ENCODE peak calls at places on chromosomes 7 and 10, in nine cellular contexts. A, F, P, K, M, V, H, C and S are unnamed samples. For H3K4me1, the result is how much of the 10 kb centered on the place peaks cover.

GRCh38 chr7:157276091-157276561 is 60.7 kb upstream of the DNAJB6 start:
- DNase-seq in M (no peak), K (no peak), A (peak), H (peak), P (no peak), V (no peak), C (peak), F (no peak), S (no peak)

GRCh38 chr7:101125989-101126650 is 784 bp upstream of the SERPINE1 start:
- DNase-seq in P (no peak), H (peak), K (peak), M (peak), F (peak), V (peak), C (peak), A (peak), S (no peak)

GRCh38 chr7:31145339-31145738 is 93.2 kb downstream of the ADCYAP1R1 start:
- DNase-seq in F (no peak), A (no peak), K (no peak), H (no peak), V (no peak), P (no peak), C (no peak), M (no peak), S (no peak)

GRCh38 chr7:129351320-129351719 is 82.9 kb upstream of the STRIP2 start:
- DNase-seq in P (no peak), A (no peak), C (no peak), F (peak), K (no peak), M (no peak), H (no peak), V (peak), S (no peak)

GRCh38 chr10:36446873-36447272 is 678.5 kb upstream of the ANKRD30A start:
- DNase-seq in A (no peak), C (no peak), F (peak), H (no peak), V (peak), P (no peak), M (no peak), K (peak), S (no peak)

GRCh38 chr10:95335933-95336699 is 45.3 kb upstream of the PDLIM1 start:
- DNase-seq in F (no peak), V (no peak), C (no peak), A (no peak), M (no peak), P (no peak), K (no peak), H (peak), S (no peak)

GRCh38 chr7:99469381-99470065 is 3.2 kb upstream of the ZNF789 start:
- DNase-seq in P (no peak), C (no peak), V (no peak), M (no peak), F (no peak), H (no peak), K (no peak), A (no peak), S (no peak)

GRCh38 chr10:71604324-71605018 is 115.1 kb downstream of the C10orf105 start:
- DNase-seq in F (peak), K (no peak), H (peak), C (no peak), P (no peak), V (peak), A (no peak), M (no peak), S (no peak)

GRCh38 chr7:7791523-7791922 is 73.1 kb upstream of the RPA3 start:
- DNase-seq in F (no peak), P (no peak), M (no peak), C (no peak), K (no peak), V (no peak), A (no peak), H (no peak), S (no peak)

GRCh38 chr7:106367018-106367420 is 82.2 kb upstream of the NAMPT start:
- DNase-seq in P (no peak), A (no peak), F (peak), H (no peak), K (no peak), M (no peak), C (no peak), V (no peak), S (no peak)

GRCh38 chr7:76000566-76000965 is 6.2 kb upstream of the TMEM120A start:
- DNase-seq in C (no peak), K (no peak), V (no peak), F (no peak), H (no peak), A (no peak), M (no peak), P (no peak), S (no peak)

GRCh38 chr7:157072361-157072760 is 61.9 kb upstream of the MNX1 start:
- DNase-seq in H (no peak), K (no peak), A (no peak), C (no peak), V (no peak), P (no peak), F (no peak), M (no peak), S (no peak)

GRCh38 chr7:157712666-157713235 is 375.9 kb downstream of the DNAJB6 start:
- DNase-seq in C (no peak), P (no peak), H (peak), M (peak), V (no peak), K (no peak), A (peak), F (no peak), S (no peak)

GRCh38 chr10:69506487-69506833 is 55.2 kb downstream of the TSPAN15 start:
- DNase-seq in M (no peak), P (no peak), C (no peak), A (no peak), V (no peak), F (no peak), H (no peak), K (no peak), S (no peak)

DNA sequence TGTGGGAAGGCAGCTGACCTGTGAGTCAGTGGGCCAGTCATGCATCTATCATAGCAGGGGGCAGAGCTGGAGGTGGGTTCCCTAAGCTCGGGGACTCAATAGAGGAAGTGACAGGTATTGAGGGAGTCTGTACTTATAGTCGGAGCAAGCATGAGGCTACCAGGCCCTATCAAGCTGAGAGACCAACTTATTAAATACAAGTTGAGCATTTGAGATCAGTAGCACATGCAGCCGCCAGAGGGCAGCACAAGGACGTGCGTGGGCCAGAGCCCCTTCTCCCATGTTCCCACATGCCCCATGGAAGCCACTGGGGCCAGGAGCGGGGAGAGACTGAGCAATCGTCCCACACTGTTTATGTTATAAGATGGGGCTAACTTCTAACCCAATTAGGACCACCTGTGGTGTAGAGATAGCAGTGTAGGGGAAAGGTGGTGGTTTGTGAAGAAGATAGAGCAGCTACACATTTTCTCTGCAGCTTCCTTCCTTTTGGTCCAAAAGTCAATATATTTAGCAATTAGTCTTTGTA is 13.0 kb upstream of the STK31 start:
- DNase-seq in V (peak), M (no peak), H (peak), C (peak), P (peak), A (peak), F (peak), K (peak), S (peak)
- H3K4me3 ChIP-seq in V (no peak), M (no peak), H (no peak), C (no peak), P (no peak), A (no peak), F (no peak), K (no peak), S (no peak)

DNA sequence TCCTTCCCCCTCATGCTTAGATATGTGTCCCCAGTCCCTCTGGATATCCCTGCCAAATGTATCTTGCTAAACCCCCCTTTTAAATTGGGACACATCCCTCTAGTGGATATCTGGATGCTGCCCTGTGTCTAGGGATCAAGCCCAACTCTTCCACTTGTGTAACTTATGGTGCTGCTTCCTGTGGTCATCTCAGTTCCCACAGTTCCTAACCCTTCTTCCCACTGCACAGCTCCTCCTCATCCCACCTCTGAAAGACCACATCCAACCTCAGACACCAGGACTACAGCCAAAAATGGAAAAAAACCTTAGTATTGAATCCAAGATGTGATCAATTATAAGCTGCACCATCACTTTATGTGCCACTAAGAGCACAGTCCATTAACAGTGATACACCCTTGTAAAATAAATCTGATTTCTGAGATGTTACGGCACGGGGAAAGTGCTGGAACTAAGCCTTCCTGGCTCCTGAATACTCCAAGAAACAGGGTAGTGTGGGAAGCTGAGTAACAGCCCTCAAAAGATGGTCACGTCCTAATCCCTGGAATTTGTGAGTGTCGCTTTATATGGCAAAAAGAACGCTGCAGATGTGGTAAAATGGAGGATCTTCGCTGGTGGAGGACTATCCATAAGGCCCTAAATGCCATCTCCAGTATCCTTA is 13.7 kb downstream of the ESYT2 start:
- DNase-seq in V (no peak), H (no peak), F (peak), K (no peak), A (no peak), P (no peak), C (no peak), M (no peak), S (no peak)
- H3K4me1 ChIP-seq in V (half or more), H (half or more), F (under half), K (half or more), A (under half), P (half or more), C (half or more), M (half or more), S (half or more)

GRCh38 chr10:46557319-46558140 is 1.1 kb upstream of the GPRIN2 start:
- DNase-seq in K (peak), H (peak), C (peak), A (peak), V (no peak), M (peak), F (no peak), P (no peak), S (peak)
- H3K4me3 ChIP-seq in K (no peak), H (no peak), C (no peak), A (no peak), V (no peak), M (no peak), F (no peak), P (no peak), S (no peak)

GRCh38 chr10:79427965-79428364 is 17.5 kb downstream of the ZCCHC24 start:
- DNase-seq in K (no peak), V (no peak), A (no peak), M (no peak), P (no peak), C (no peak), F (no peak), H (no peak), S (no peak)

GRCh38 chr10:79431422-79431821 is 14.0 kb downstream of the ZCCHC24 start:
- DNase-seq in H (no peak), V (no peak), P (no peak), F (no peak), C (no peak), M (no peak), K (no peak), A (peak), S (no peak)

GRCh38 chr10:79430506-79430905 is 14.9 kb downstream of the ZCCHC24 start:
- DNase-seq in H (no peak), V (no peak), A (peak), F (no peak), M (no peak), P (no peak), K (no peak), C (no peak), S (no peak)

GRCh38 chr10:79430946-79431345 is 14.5 kb downstream of the ZCCHC24 start:
- DNase-seq in C (no peak), A (peak), M (no peak), P (no peak), F (no peak), K (no peak), H (no peak), V (no peak), S (no peak)

GRCh38 chr10:79429751-79430150 is 15.7 kb downstream of the ZCCHC24 start:
- DNase-seq in V (no peak), P (no peak), C (no peak), M (no peak), K (no peak), H (no peak), F (no peak), A (no peak), S (no peak)
- H3K4me1 ChIP-seq in V (under half), P (under half), C (under half), M (under half), K (under half), H (under half), F (under half), A (under half), S (under half)

GRCh38 chr10:26440091-26440445 is 1.9 kb downstream of the APBB1IP start:
- DNase-seq in K (no peak), V (no peak), P (no peak), C (no peak), A (no peak), M (no peak), H (no peak), F (no peak), S (no peak)

GRCh38 chr10:26438534-26439269 is 561 bp downstream of the APBB1IP start:
- DNase-seq in C (peak), F (peak), H (peak), P (peak), M (no peak), A (peak), K (peak), V (no peak), S (peak)

GRCh38 chr10:26441491-26442214 is 3.5 kb downstream of the APBB1IP start:
- DNase-seq in C (no peak), A (no peak), K (no peak), F (no peak), V (no peak), P (no peak), M (no peak), H (no peak), S (no peak)

GRCh38 chr10:26437637-26438461 is at the start of gene APBB1IP:
- DNase-seq in C (peak), F (peak), A (peak), K (peak), P (peak), V (no peak), H (peak), M (peak), S (peak)

GRCh38 chr10:26439436-26440090 is 1.4 kb downstream of the APBB1IP start:
- DNase-seq in M (no peak), K (no peak), C (no peak), V (no peak), F (no peak), P (no peak), A (no peak), H (no peak), S (no peak)
- H3K4me3 ChIP-seq in M (peak), K (peak), C (peak), V (no peak), F (no peak), P (peak), A (no peak), H (peak), S (peak)

GRCh38 chr7:29612596-29612995 is 49.0 kb downstream of the PRR15 start:
- DNase-seq in M (no peak), F (peak), A (no peak), C (no peak), P (no peak), H (no peak), K (no peak), V (no peak), S (no peak)

GRCh38 chr7:29609162-29610030 is 45.8 kb downstream of the PRR15 start:
- DNase-seq in M (no peak), H (peak), K (no peak), P (no peak), C (no peak), F (peak), V (peak), A (no peak), S (no peak)

GRCh38 chr7:29611941-29612527 is 48.4 kb downstream of the PRR15 start:
- DNase-seq in V (no peak), H (no peak), M (no peak), P (no peak), A (no peak), F (no peak), C (no peak), K (no peak), S (no peak)

GRCh38 chr7:29607889-29608288 is 44.3 kb downstream of the PRR15 start:
- DNase-seq in A (no peak), M (no peak), H (peak), C (no peak), K (no peak), V (peak), P (no peak), F (peak), S (no peak)

DNA sequence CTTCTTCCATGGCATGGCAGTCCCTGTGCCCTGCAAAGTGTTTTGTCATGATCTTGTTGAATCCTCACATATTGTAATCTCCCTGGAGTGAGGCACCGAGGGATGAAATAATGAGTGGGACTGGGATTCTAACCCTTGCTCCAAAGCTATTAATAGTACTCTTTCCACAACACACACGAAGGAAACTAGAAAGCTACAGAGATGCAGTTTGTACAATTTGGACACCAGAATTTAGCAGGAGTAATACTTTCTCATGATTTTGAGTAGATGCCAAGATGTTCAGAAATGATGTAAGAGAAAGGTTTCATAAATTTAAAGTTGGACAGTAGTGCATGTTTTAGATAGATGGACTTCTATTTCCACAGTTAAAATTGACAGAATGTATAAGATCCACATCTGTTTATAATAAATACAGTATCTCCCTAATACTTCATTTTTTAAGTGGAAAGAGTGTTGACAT is 46.4 kb downstream of the PRR15 start:
- DNase-seq in V (no peak), C (no peak), H (no peak), A (no peak), K (no peak), P (no peak), F (peak), M (no peak), S (no peak)
- H3K4me1 ChIP-seq in V (half or more), C (under half), H (under half), A (under half), K (under half), P (under half), F (under half), M (under half), S (under half)

GRCh38 chr10:103982639-103983038 is 15.7 kb downstream of the SLK start:
- DNase-seq in V (no peak), A (no peak), C (no peak), F (no peak), M (no peak), K (peak), P (no peak), H (no peak), S (no peak)

GRCh38 chr10:103986360-103986759 is 19.4 kb downstream of the SLK start:
- DNase-seq in K (no peak), H (no peak), M (no peak), C (no peak), F (no peak), A (no peak), V (peak), P (peak), S (no peak)

GRCh38 chr10:103985726-103986125 is 18.8 kb downstream of the SLK start:
- DNase-seq in P (no peak), K (no peak), A (no peak), F (no peak), M (no peak), V (no peak), H (no peak), C (no peak), S (no peak)

GRCh38 chr10:103980246-103980906 is 13.4 kb downstream of the SLK start:
- DNase-seq in A (no peak), H (no peak), V (no peak), C (no peak), F (no peak), K (no peak), P (no peak), M (no peak), S (no peak)

GRCh38 chr10:103983367-103983911 is 16.5 kb downstream of the SLK start:
- DNase-seq in V (no peak), K (no peak), P (no peak), H (no peak), A (no peak), F (no peak), M (no peak), C (no peak), S (no peak)
- H3K4me3 ChIP-seq in V (no peak), K (no peak), P (peak), H (no peak), A (no peak), F (no peak), M (no peak), C (no peak), S (peak)